ENCODE peak calls at places on chromosomes 16 and 17, in seven cellular contexts. H is activated effector memory CD4-positive, alpha-beta T cell treated with anti-CD3 and anti-CD28 coated beads, Interleukin-2, amount 50 U/mL, for 16 hours; T is Caki2; D is T1000; W is A549; K is ELR; A is lung. Y is an unnamed sample.

GRCh38 chr17:58060596-58061191 is 22.5 kb upstream of the DYNLL2 start:
- DNase-seq in T (no peak), W (no peak), D (no peak), K (peak), H (no peak), A (peak), Y (no peak)

GRCh38 chr17:81951785-81952684 is 5.0 kb upstream of the MYADML2 start:
- DNase-seq in T (no peak), H (no peak), A (no peak), W (no peak), K (no peak), D (no peak), Y (no peak)

GRCh38 chr16:28623172-28623711 is 13.4 kb upstream of the SULT1A1 start:
- DNase-seq in K (no peak), D (no peak), T (no peak), A (peak), W (peak), H (peak), Y (peak)

GRCh38 chr16:81831722-81832126 is 52.6 kb downstream of the PLCG2 start:
- DNase-seq in K (peak), W (no peak), T (no peak), D (no peak), A (peak), H (no peak), Y (no peak)

GRCh38 chr17:34740516-34740915 is 161.1 kb downstream of the TMEM132E start:
- DNase-seq in T (no peak), D (no peak), W (no peak), H (peak), K (no peak), A (no peak), Y (peak)

GRCh38 chr17:63356275-63356905 is 89.7 kb downstream of the CYB561 start:
- DNase-seq in T (peak), K (peak), D (peak), H (no peak), A (no peak), W (no peak), Y (no peak)

GRCh38 chr16:53692146-53692545 is 11.5 kb downstream of the RPGRIP1L start:
- DNase-seq in H (no peak), T (peak), A (no peak), W (peak), K (no peak), D (no peak), Y (no peak)

GRCh38 chr17:65523853-65524664 is 37.4 kb downstream of the AXIN2 start:
- DNase-seq in D (no peak), W (no peak), A (no peak), T (no peak), H (peak), K (no peak), Y (no peak)

GRCh38 chr16:88694221-88695087 is 8.1 kb upstream of the SNAI3 start:
- DNase-seq in D (no peak), T (no peak), K (no peak), H (no peak), W (no peak), A (no peak), Y (no peak)

GRCh38 chr16:74667215-74667765 is 613 bp upstream of the RFWD3 start:
- DNase-seq in K (peak), H (peak), D (no peak), W (peak), T (no peak), A (no peak), Y (no peak)

GRCh38 chr16:30774367-30775130 is 12.4 kb downstream of the RNF40 start:
- DNase-seq in T (peak), H (no peak), K (no peak), D (no peak), A (no peak), W (no peak), Y (no peak)

GRCh38 chr16:68084504-68085258 is 489 bp upstream of the NFATC3 start:
- DNase-seq in H (peak), D (peak), A (peak), K (peak), T (no peak), W (peak), Y (peak)

GRCh38 chr16:1580956-1581355 is 30.9 kb downstream of the IFT140 start:
- DNase-seq in T (no peak), W (no peak), A (no peak), K (no peak), H (no peak), D (no peak), Y (no peak)

GRCh38 chr17:67270411-67270810 is 25.4 kb upstream of the HELZ start:
- DNase-seq in H (no peak), D (no peak), T (no peak), K (no peak), W (no peak), A (no peak), Y (no peak)

GRCh38 chr17:78910885-78911284 is 7.9 kb upstream of the CEP295NL start:
- DNase-seq in D (no peak), K (no peak), H (no peak), A (peak), W (no peak), T (no peak), Y (no peak)

Y was measured in osteocyte.